ENCODE peak calls at places on chromosomes 12 and 14, in six cellular contexts. X is effector memory CD8-positive, alpha-beta T cell; Q is GM19239; D is non-pigmented ciliary epithelial cell; R is CD8-positive, alpha-beta memory T cell; H is osteoblast. C is an unnamed sample.

GRCh38 chr12:85147331-85147730 is 111.2 kb downstream of the LRRIQ1 start:
- DNase-seq in H (no peak), R (no peak), D (no peak), X (no peak), Q (no peak), C (no peak)

GRCh38 chr14:44108601-44109000 is 398.5 kb downstream of the FSCB start:
- DNase-seq in D (no peak), H (no peak), R (no peak), X (no peak), Q (no peak), C (no peak)

GRCh38 chr14:51082394-51082793 is 12.5 kb downstream of the TRIM9 start:
- DNase-seq in R (no peak), Q (no peak), H (no peak), D (no peak), X (no peak), C (no peak)

GRCh38 chr12:18750087-18750486 is 12.2 kb downstream of the CAPZA3 start:
- DNase-seq in X (no peak), Q (no peak), D (no peak), H (no peak), R (no peak), C (peak)

GRCh38 chr12:101855364-101855884 is 22.0 kb upstream of the DRAM1 start:
- DNase-seq in D (no peak), R (no peak), H (no peak), X (no peak), Q (no peak), C (peak)

GRCh38 chr14:95535226-95536021 is 574 bp downstream of the GLRX5 start:
- DNase-seq in D (no peak), Q (no peak), H (peak), X (no peak), R (no peak), C (no peak)

GRCh38 chr12:6539276-6540134 is 5.2 kb downstream of the GAPDH start:
- DNase-seq in H (no peak), X (no peak), R (no peak), D (no peak), Q (no peak), C (peak)

GRCh38 chr12:110600254-110600653 is 13.7 kb upstream of the TCTN1 start:
- DNase-seq in R (no peak), X (no peak), H (peak), Q (no peak), D (no peak), C (peak)

GRCh38 chr12:1488908-1489381 is 105.4 kb downstream of the FBXL14 start:
- DNase-seq in D (no peak), Q (no peak), H (peak), R (no peak), X (no peak), C (peak)

GRCh38 chr12:121226399-121226798 is 16.5 kb downstream of the P2RX4 start:
- DNase-seq in D (no peak), R (no peak), H (no peak), Q (no peak), X (no peak), C (no peak)

GRCh38 chr12:93894391-93895095 is 217.4 kb downstream of the CRADD start:
- DNase-seq in Q (no peak), H (peak), X (no peak), R (no peak), D (no peak), C (peak)

GRCh38 chr14:55789442-55789841 is 209.4 kb downstream of the KTN1 start:
- DNase-seq in Q (no peak), R (no peak), D (no peak), X (no peak), H (no peak), C (peak)

GRCh38 chr14:89408907-89409675 is 7.9 kb downstream of the FOXN3 start:
- DNase-seq in H (no peak), X (no peak), D (no peak), Q (no peak), R (no peak), C (no peak)

GRCh38 chr12:26097046-26097878 is 27.6 kb downstream of the BHLHE41 start:
- DNase-seq in R (peak), X (peak), Q (no peak), H (no peak), D (no peak), C (peak)

GRCh38 chr12:47818701-47819543 is 781 bp downstream of the HDAC7 start:
- DNase-seq in D (no peak), R (peak), X (peak), H (peak), Q (peak), C (no peak)

GRCh38 chr14:67428501-67429031 is 16.6 kb upstream of the PLEK2 start:
- DNase-seq in X (no peak), Q (no peak), H (peak), D (no peak), R (no peak), C (peak)

GRCh38 chr14:42149609-42150261 is 543.1 kb downstream of the LRFN5 start:
- DNase-seq in D (no peak), R (no peak), H (no peak), X (no peak), Q (no peak), C (no peak)

GRCh38 chr12:112870267-112870980 is 36.3 kb upstream of the OAS1 start:
- DNase-seq in Q (no peak), R (no peak), X (no peak), H (no peak), D (no peak), C (no peak)

GRCh38 chr12:52496054-52496453 is 3.0 kb upstream of the KRT6A start:
- DNase-seq in R (no peak), D (no peak), H (no peak), X (no peak), Q (no peak), C (no peak)

GRCh38 chr12:43973993-43974392 is 138.1 kb downstream of the TMEM117 start:
- DNase-seq in D (no peak), X (no peak), H (no peak), Q (no peak), R (no peak), C (no peak)

GRCh38 chr12:64558754-64559153 is 51.5 kb upstream of the RASSF3 start:
- DNase-seq in X (no peak), R (no peak), H (no peak), Q (no peak), D (no peak), C (no peak)

GRCh38 chr14:22882064-22882463 is 958 bp upstream of the REM2 start:
- DNase-seq in X (no peak), Q (no peak), R (no peak), D (no peak), H (peak), C (no peak)

GRCh38 chr14:23861666-23862065 is 91.9 kb upstream of the DHRS4 start:
- DNase-seq in X (no peak), D (no peak), H (no peak), Q (no peak), R (no peak), C (no peak)

GRCh38 chr12:12482959-12483358 is 79.7 kb downstream of the DUSP16 start:
- DNase-seq in D (no peak), R (no peak), Q (no peak), X (no peak), H (no peak), C (no peak)